ENCODE peak calls at places on chromosomes 13 and 19, in ten cellular contexts. E is tibial artery; G is cardiac muscle cell; K is CD8-positive, alpha-beta memory T cell; J is PC-3; U is breast epithelium; S is H1; M is prostate gland; W is neuronal stem cell; F is brain microvascular endothelial cell. X is an unnamed sample. For H3K27me3, the result is how much of the 10 kb centered on the place peaks cover.

GRCh38 chr13:63409791-63410351 is 1994.2 kb upstream of the PCDH20 start:
- DNase-seq in E (no peak), G (no peak), K (no peak), J (no peak), U (no peak), S (no peak), M (no peak), W (no peak), F (no peak), X (no peak)

GRCh38 chr19:10020851-10021250 is 7.6 kb downstream of the RDH8 start:
- DNase-seq in E (no peak), G (no peak), K (no peak), J (no peak), U (no peak), S (no peak), M (no peak), W (no peak), F (no peak), X (no peak)

GRCh38 chr13:34360702-34361101 is 542.8 kb downstream of the RFC3 start:
- DNase-seq in E (no peak), G (no peak), K (no peak), J (peak), U (no peak), S (no peak), M (no peak), W (no peak), F (no peak), X (no peak)

GRCh38 chr13:93079294-93079693 is 147.3 kb upstream of the GPC6 start:
- DNase-seq in E (no peak), G (peak), K (no peak), J (peak), U (no peak), S (no peak), M (no peak), W (no peak), F (peak), X (no peak)

GRCh38 chr13:106314417-106314816 is 221.0 kb downstream of the EFNB2 start:
- DNase-seq in E (no peak), G (no peak), K (no peak), J (no peak), U (no peak), S (no peak), M (no peak), W (no peak), F (no peak), X (no peak)

GRCh38 chr13:40732658-40733057 is 38.3 kb downstream of the MRPS31 start:
- DNase-seq in E (no peak), G (no peak), K (no peak), J (no peak), U (no peak), S (no peak), M (no peak), W (no peak), F (no peak), X (no peak)

GRCh38 chr19:35125270-35125717 is 9.6 kb downstream of the LGI4 start:
- DNase-seq in E (no peak), G (no peak), K (no peak), J (no peak), U (no peak), S (no peak), M (no peak), W (no peak), F (no peak), X (no peak)

GRCh38 chr19:5881543-5882299 is 11.4 kb upstream of the FUT5 start:
- DNase-seq in E (no peak), G (no peak), K (no peak), J (no peak), U (no peak), S (no peak), M (no peak), W (no peak), F (no peak), X (no peak)

GRCh38 chr13:111461445-111462149 is 141.2 kb downstream of the TEX29 start:
- DNase-seq in E (no peak), G (no peak), K (no peak), J (no peak), U (no peak), S (peak), M (no peak), W (no peak), F (no peak), X (no peak)

GRCh38 chr13:77449265-77449664 is 86.2 kb upstream of the SCEL start:
- DNase-seq in E (no peak), G (no peak), K (no peak), J (no peak), U (no peak), S (no peak), M (no peak), W (no peak), F (no peak), X (no peak)

GRCh38 chr13:29859971-29860370 is 9.6 kb upstream of the UBL3 start:
- DNase-seq in E (no peak), G (peak), K (no peak), J (peak), U (no peak), S (no peak), M (no peak), W (no peak), F (peak), X (no peak)

GRCh38 chr19:10113592-10113963 is 2.1 kb downstream of the P2RY11 start:
- DNase-seq in E (no peak), G (no peak), K (peak), J (peak), U (no peak), S (peak), M (no peak), W (no peak), F (no peak), X (no peak)

GRCh38 chr19:15404780-15405211 is 14.0 kb downstream of the AKAP8L start:
- DNase-seq in E (no peak), G (no peak), K (no peak), J (no peak), U (no peak), S (no peak), M (no peak), W (no peak), F (no peak), X (no peak)

GRCh38 chr13:77729502-77730221 is 32.2 kb downstream of the SLAIN1 start:
- DNase-seq in E (no peak), G (no peak), K (no peak), J (no peak), U (no peak), S (no peak), M (no peak), W (no peak), F (no peak), X (no peak)

GRCh38 chr13:30376426-30377311 is 45.6 kb upstream of the UBE2L5 start:
- DNase-seq in E (no peak), G (no peak), K (peak), J (peak), U (no peak), S (no peak), M (no peak), W (no peak), F (no peak), X (no peak)

GRCh38 chr19:8494158-8494557 is 8.3 kb downstream of the PRAM1 start:
- DNase-seq in E (no peak), G (peak), K (no peak), J (no peak), U (no peak), S (no peak), M (no peak), W (no peak), F (no peak), X (peak)

GRCh38 chr19:28234637-28235036 is 978.3 kb downstream of the UQCRFS1 start:
- DNase-seq in E (no peak), G (peak), K (no peak), J (no peak), U (no peak), S (no peak), M (no peak), W (no peak), F (peak), X (no peak)

GRCh38 chr13:33296793-33297425 is 11.4 kb upstream of the STARD13 start:
- DNase-seq in E (no peak), G (no peak), K (no peak), J (no peak), U (no peak), S (no peak), M (no peak), W (no peak), F (no peak), X (no peak)

GRCh38 chr13:45364876-45365557 is 24.0 kb upstream of the TPT1 start:
- DNase-seq in E (no peak), G (no peak), K (no peak), J (no peak), U (no peak), S (no peak), M (no peak), W (no peak), F (no peak), X (no peak)

GRCh38 chr13:33606692-33607091 is 211.3 kb upstream of the RFC3 start:
- DNase-seq in E (no peak), G (peak), K (no peak), J (no peak), U (no peak), S (no peak), M (no peak), W (peak), F (no peak), X (no peak)

GRCh38 chr13:32737679-32738078 is 151.4 kb downstream of the PDS5B start:
- DNase-seq in E (no peak), G (no peak), K (no peak), J (no peak), U (no peak), S (no peak), M (no peak), W (no peak), F (no peak), X (no peak)

GRCh38 chr19:38634757-38635482 is 12.5 kb upstream of the ACTN4 start:
- DNase-seq in E (peak), G (peak), K (peak), J (peak), U (no peak), S (peak), M (peak), W (peak), F (peak), X (peak)

GRCh38 chr19:41528106-41528505 is 47.9 kb upstream of the CEACAM21 start:
- DNase-seq in E (no peak), G (no peak), K (no peak), J (no peak), U (no peak), S (no peak), M (no peak), W (no peak), F (no peak), X (no peak)

GRCh38 chr19:58548859-58549663 is 5.2 kb downstream of the TRIM28 start:
- DNase-seq in E (no peak), G (no peak), K (no peak), J (no peak), U (no peak), S (no peak), M (no peak), W (no peak), F (no peak), X (no peak)

GRCh38 chr13:29594710-29595379 is 643 bp downstream of the SLC7A1 start:
- DNase-seq in E (peak), G (peak), K (peak), J (peak), U (peak), S (no peak), M (peak), W (peak), F (peak), X (peak)

GRCh38 chr13:63631006-63631405 is 2215.4 kb upstream of the PCDH20 start:
- DNase-seq in E (no peak), G (no peak), K (no peak), J (no peak), U (no peak), S (no peak), M (no peak), W (no peak), F (no peak), X (no peak)

GRCh38 chr19:2627319-2627829 is 75.1 kb downstream of the GNG7 start:
- DNase-seq in E (peak), G (peak), K (no peak), J (peak), U (peak), S (no peak), M (peak), W (no peak), F (peak), X (peak)
- H3K4me3 ChIP-seq in E (no peak), G (no peak), K (no peak), J (no peak), U (no peak), S (no peak), M (no peak), W (no peak), F (no peak), X (no peak)

GRCh38 chr19:1857648-1858326 is 5.6 kb downstream of the KLF16 start:
- DNase-seq in E (no peak), G (no peak), K (no peak), J (no peak), U (no peak), S (no peak), M (no peak), W (no peak), F (no peak), X (peak)
- H3K27ac ChIP-seq in E (peak), G (no peak), K (peak), J (no peak), U (peak), S (no peak), M (peak), W (no peak), F (peak), X (peak)

GRCh38 chr13:51818276-51818675 is 14.3 kb upstream of the DHRS12 start:
- DNase-seq in E (no peak), G (no peak), K (no peak), J (no peak), U (no peak), S (no peak), M (no peak), W (no peak), F (no peak), X (no peak)
- H3K27me3 ChIP-seq in E (under half), G (under half), K (under half), J (under half), U (under half), S (under half), M (under half), W (under half), F (under half), X (under half)

GRCh38 chr13:67493835-67494234 is 263.7 kb upstream of the PCDH9 start:
- DNase-seq in E (no peak), G (peak), K (no peak), J (no peak), U (no peak), S (no peak), M (no peak), W (no peak), F (peak), X (no peak)
- H3K4me3 ChIP-seq in E (no peak), G (no peak), K (no peak), J (no peak), U (no peak), S (no peak), M (no peak), W (no peak), F (no peak), X (no peak)

GRCh38 chr19:55606817-55607216 is 1.4 kb downstream of the ZNF865 start:
- DNase-seq in E (no peak), G (no peak), K (no peak), J (no peak), U (no peak), S (no peak), M (no peak), W (no peak), F (no peak), X (no peak)
- H3K27ac ChIP-seq in E (peak), G (peak), K (peak), J (no peak), U (peak), S (no peak), M (no peak), W (no peak), F (no peak), X (peak)

DNA sequence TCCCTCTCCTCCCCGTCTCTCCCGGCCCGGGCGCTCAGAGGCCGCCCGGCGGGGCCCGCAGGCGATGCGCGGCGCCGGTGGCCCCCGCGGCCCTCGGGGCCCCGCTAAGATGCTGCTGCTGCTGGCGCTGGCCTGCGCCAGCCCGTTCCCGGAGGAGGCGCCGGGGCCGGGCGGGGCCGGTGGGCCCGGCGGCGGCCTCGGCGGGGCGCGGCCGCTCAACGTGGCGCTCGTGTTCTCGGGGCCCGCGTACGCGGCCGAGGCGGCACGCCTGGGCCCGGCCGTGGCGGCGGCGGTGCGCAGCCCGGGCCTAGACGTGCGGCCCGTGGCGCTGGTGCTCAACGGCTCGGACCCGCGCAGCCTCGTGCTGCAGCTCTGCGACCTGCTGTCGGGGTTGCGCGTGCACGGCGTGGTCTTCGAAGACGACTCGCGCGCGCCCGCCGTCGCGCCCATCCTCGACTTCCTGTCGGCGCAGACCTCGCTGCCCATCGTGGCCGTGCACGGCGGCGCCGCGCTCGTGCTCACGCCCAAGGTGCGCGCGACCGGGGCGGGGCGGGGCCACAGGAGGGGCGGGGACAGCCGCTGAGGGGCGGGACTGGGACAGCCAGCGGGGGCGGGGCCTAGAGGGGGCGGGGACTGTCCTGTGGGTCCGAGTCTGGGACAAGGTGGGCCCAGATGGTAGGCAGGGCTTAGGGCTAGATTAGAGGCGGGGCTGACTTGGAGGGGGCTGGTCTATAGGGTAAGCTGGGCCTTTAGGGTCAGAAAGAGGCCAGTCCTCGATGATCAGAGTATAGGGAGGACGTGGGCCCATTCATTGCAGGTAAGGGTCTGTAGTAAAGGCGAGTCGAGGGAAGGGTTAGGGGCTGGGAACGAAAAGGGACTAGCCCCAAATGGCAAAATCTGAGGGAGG is 5.1 kb downstream of the GRIN2D start:
- DNase-seq in E (peak), G (peak), K (peak), J (peak), U (peak), S (peak), M (peak), W (peak), F (peak), X (peak)
- H3K27me3 ChIP-seq in E (half or more), G (under half), K (under half), J (under half), U (under half), S (under half), M (under half), W (half or more), F (under half), X (half or more)

GRCh38 chr19:56538761-56539263 is at the start of gene ZFP28:
- DNase-seq in E (peak), G (no peak), K (peak), J (no peak), U (no peak), S (peak), M (peak), W (no peak), F (no peak), X (peak)

GRCh38 chr19:56538254-56538760 is 441 bp upstream of the ZFP28 start:
- DNase-seq in E (peak), G (peak), K (peak), J (peak), U (peak), S (peak), M (peak), W (peak), F (peak), X (peak)

GRCh38 chr19:56537442-56537841 is 1.3 kb upstream of the ZFP28 start:
- DNase-seq in E (no peak), G (no peak), K (no peak), J (no peak), U (no peak), S (no peak), M (no peak), W (no peak), F (no peak), X (no peak)
- H3K4me3 ChIP-seq in E (peak), G (no peak), K (peak), J (no peak), U (peak), S (peak), M (no peak), W (peak), F (no peak), X (no peak)

DNA sequence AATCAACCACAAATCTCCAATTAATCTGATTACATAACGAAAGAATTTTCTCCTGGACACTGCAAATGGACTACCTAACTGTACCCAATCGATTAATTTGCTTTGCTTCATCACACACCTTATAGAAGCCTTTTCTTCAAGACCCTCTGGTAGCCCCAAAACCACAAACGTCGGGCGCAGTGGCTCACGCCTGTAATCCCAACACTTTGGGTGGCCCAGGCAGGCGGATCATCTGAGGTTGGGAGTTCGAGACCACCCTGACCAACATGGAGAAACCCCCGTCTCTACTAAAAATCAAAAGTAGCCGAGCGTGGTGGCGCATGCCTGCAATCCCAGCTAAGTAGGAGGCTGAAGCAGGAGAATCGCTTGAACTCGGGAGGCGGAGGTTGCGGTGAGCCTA is 42.9 kb upstream of the ZNF429 start:
- DNase-seq in E (no peak), G (no peak), K (no peak), J (no peak), U (no peak), S (no peak), M (no peak), W (no peak), F (no peak), X (no peak)
- H3K27ac ChIP-seq in E (no peak), G (no peak), K (peak), J (no peak), U (no peak), S (no peak), M (no peak), W (no peak), F (no peak), X (no peak)

DNA sequence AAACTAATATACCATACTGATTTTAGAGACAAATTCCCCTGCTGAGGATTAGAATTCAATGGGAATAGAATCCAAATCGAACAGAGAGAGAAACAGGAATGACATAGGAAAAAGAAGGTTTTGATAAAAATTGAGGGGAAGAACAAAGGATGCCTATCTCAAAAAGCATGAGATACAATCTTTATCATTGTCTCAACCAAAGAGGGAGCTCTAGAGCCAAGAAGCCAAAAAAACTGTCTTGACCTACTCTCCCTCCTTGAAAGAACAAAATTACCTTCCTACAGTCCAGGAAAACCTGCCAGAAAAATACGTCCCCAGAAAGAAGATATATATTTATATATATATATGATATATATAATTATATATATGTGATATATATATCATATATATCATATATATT is 39.2 kb upstream of the MIR17HG start:
- DNase-seq in E (no peak), G (no peak), K (no peak), J (peak), U (no peak), S (no peak), M (no peak), W (no peak), F (no peak), X (no peak)
- H3K27me3 ChIP-seq in E (under half), G (under half), K (under half), J (under half), U (under half), S (under half), M (under half), W (under half), F (under half), X (under half)